ENCODE peak calls at places on chromosomes 2 and 18, in seven cellular contexts. P, Y, S, V, F, O and U are unnamed samples.

GRCh38 chr2:45237128-45237527 is 227.9 kb upstream of the SIX2 start:
- DNase-seq in P (no peak), Y (no peak), S (no peak), V (no peak), F (no peak), O (no peak), U (no peak)

GRCh38 chr2:228545041-228545440 is 363.6 kb upstream of the SPHKAP start:
- DNase-seq in P (no peak), Y (no peak), S (no peak), V (no peak), F (no peak), O (no peak), U (no peak)

GRCh38 chr2:172234716-172235661 is 132.3 kb upstream of the DLX2 start:
- DNase-seq in P (no peak), Y (no peak), S (peak), V (peak), F (peak), O (no peak), U (no peak)

GRCh38 chr2:126507425-126507867 is 148.5 kb upstream of the GYPC start:
- DNase-seq in P (no peak), Y (no peak), S (no peak), V (no peak), F (no peak), O (no peak), U (no peak)

GRCh38 chr2:8918412-8918811 is 81.0 kb upstream of the KIDINS220 start:
- DNase-seq in P (no peak), Y (no peak), S (no peak), V (no peak), F (no peak), O (no peak), U (no peak)

GRCh38 chr2:34025196-34025595 is 426.1 kb upstream of the FAM98A start:
- DNase-seq in P (no peak), Y (no peak), S (no peak), V (no peak), F (no peak), O (no peak), U (no peak)

GRCh38 chr2:231640646-231641111 is 48.0 kb downstream of the TEX44 start:
- DNase-seq in P (no peak), Y (peak), S (no peak), V (peak), F (no peak), O (no peak), U (no peak)

GRCh38 chr2:84792856-84793522 is 87.9 kb downstream of the TRABD2A start:
- DNase-seq in P (no peak), Y (no peak), S (no peak), V (no peak), F (no peak), O (no peak), U (no peak)

GRCh38 chr18:76468345-76469275 is 26.4 kb downstream of the ZNF516 start:
- DNase-seq in P (no peak), Y (no peak), S (no peak), V (no peak), F (no peak), O (no peak), U (no peak)

GRCh38 chr2:157876771-157877108 is 610 bp upstream of the ACVR1 start:
- DNase-seq in P (no peak), Y (no peak), S (no peak), V (no peak), F (no peak), O (no peak), U (no peak)

GRCh38 chr2:157875720-157876065 is 437 bp downstream of the ACVR1 start:
- DNase-seq in P (no peak), Y (peak), S (peak), V (peak), F (peak), O (no peak), U (peak)

GRCh38 chr2:157876066-157876770 is at the start of gene ACVR1:
- DNase-seq in P (no peak), Y (peak), S (peak), V (peak), F (peak), O (peak), U (peak)

GRCh38 chr2:157874997-157875719 is 972 bp downstream of the ACVR1 start:
- DNase-seq in P (no peak), Y (peak), S (peak), V (peak), F (peak), O (no peak), U (peak)

DNA sequence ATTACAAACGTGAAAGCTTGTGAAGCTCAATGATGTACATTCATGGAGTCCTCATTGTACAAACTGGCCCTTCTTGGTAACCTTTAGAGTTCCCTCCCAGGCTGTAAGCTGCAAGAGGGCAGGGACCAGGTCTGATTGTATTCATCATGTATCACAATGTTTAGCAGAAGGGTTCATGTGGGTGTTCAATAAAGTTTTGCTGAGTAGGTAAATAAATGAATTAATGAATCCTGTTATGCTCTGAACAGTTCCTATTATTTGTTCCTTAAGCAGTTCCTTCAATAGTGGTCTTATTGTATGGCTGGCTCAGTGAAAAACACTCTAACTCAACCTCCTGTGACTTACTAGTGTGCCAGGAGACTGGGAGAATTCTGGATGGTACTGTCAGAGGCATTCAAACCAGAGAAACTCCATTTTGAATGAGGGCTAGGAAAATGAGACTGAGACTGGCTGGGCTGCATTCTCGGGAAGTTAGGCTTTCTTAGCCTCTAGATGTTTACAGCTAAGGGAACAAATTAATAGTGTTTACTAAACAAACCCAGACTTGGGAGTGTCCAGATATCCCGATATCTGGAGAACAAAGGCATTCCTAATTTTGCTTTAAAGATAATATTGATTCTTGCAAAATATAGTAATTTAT is 1.8 kb upstream of the ACVR1 start:
- DNase-seq in P (no peak), Y (no peak), S (no peak), V (no peak), F (no peak), O (no peak), U (no peak)
- H3K4me3 ChIP-seq in P (no peak), Y (no peak), S (no peak), V (no peak), F (no peak), O (no peak), U (no peak)

DNA sequence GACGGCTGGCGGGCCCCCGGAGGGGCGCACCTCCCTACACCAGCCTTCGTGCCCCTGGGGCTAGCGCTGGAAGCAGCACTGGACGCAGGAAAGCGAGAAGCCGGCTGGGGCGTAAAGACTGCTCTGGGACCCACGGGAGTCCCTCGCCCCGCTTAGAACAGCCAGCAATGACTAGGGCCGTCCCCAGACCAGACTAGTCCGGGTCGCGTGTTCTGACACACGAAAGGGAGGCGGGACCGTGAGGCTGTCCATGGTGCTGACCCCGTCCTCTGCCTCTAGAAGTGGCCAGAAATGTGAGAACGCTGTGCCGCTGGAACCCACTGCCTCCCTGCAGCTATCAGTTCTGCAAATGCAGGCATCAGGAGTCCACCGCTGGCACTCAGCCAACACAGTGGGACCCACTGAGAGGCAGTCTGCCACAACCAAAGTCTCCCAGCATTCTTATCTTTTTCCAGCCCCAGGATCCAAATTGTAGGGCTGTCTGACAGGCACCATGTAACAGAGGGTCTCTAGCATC is at the start of gene UCN:
- DNase-seq in P (no peak), Y (no peak), S (peak), V (peak), F (peak), O (no peak), U (peak)
- H3K4me3 ChIP-seq in P (no peak), Y (no peak), S (no peak), V (no peak), F (peak), O (no peak), U (no peak)

GRCh38 chr2:241943209-241943850 is 73.8 kb downstream of the RTP5 start:
- DNase-seq in P (no peak), Y (no peak), S (no peak), V (no peak), F (peak), O (no peak), U (no peak)
- H3K4me3 ChIP-seq in P (no peak), Y (no peak), S (no peak), V (no peak), F (no peak), O (no peak), U (no peak)

DNA sequence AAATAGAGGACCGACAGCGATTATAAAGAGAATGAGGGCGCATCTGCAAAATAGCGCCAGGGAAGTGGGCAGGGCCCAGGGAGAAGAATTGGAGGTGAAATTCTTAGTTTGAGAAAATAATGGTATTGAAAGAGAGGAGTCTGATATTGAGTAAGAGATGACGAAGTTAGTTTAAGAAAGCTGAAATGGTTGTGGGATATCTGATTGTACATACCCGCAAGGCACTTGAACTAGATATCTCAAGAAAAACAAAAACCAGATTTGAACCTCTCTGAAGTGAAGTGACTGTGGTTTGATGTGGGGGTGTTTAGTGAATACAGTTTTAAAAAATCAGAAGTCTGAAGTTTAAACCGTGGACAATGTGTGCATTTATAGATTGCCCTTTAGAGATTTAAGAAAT is 38.9 kb downstream of the ZNF532 start:
- DNase-seq in P (no peak), Y (no peak), S (no peak), V (no peak), F (peak), O (no peak), U (no peak)
- H3K4me3 ChIP-seq in P (no peak), Y (no peak), S (no peak), V (no peak), F (no peak), O (no peak), U (no peak)

GRCh38 chr2:63057249-63058148 is 6.9 kb downstream of the OTX1 start:
- DNase-seq in P (no peak), Y (no peak), S (no peak), V (peak), F (peak), O (no peak), U (no peak)
- H3K4me3 ChIP-seq in P (peak), Y (no peak), S (no peak), V (no peak), F (no peak), O (no peak), U (no peak)

DNA sequence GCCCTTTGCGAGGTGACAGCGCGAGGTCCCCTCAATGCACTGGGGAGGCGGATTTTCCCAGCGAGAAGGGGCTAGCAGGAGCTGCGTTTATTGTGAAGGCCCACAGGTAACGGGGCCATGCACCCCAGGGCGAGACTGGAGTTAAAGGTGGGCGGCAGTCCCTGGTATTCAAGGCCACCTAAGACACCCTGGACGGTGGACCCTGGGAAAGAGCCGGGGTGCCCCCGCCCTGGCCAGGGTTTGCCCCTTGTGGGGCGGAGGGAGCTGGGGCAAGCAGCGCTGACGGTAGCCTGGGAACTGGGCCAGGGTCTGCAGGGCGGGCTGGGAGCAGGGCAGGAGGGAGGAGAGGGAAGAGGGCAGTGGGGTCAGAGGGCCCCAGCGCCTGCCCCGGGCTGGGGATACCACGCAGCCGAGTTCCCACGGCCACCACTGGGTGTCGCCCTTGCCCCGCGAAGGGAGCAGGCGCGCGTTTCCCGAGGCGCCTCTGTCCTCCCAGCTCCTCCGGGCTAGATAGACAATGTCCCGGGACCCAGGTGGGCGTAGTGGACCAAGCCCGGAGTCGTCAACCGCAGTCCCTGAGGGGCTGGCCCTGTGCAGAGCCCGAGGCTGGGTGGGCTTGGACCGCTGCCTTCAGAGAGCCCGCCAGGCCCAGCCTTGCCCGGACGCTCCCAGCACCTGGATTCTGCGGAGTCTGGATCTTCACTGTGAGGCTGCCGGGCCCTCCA is 80.2 kb downstream of the SMAD4 start:
- DNase-seq in P (no peak), Y (peak), S (peak), V (peak), F (peak), O (no peak), U (peak)
- H3K4me3 ChIP-seq in P (no peak), Y (no peak), S (no peak), V (no peak), F (no peak), O (no peak), U (no peak)

DNA sequence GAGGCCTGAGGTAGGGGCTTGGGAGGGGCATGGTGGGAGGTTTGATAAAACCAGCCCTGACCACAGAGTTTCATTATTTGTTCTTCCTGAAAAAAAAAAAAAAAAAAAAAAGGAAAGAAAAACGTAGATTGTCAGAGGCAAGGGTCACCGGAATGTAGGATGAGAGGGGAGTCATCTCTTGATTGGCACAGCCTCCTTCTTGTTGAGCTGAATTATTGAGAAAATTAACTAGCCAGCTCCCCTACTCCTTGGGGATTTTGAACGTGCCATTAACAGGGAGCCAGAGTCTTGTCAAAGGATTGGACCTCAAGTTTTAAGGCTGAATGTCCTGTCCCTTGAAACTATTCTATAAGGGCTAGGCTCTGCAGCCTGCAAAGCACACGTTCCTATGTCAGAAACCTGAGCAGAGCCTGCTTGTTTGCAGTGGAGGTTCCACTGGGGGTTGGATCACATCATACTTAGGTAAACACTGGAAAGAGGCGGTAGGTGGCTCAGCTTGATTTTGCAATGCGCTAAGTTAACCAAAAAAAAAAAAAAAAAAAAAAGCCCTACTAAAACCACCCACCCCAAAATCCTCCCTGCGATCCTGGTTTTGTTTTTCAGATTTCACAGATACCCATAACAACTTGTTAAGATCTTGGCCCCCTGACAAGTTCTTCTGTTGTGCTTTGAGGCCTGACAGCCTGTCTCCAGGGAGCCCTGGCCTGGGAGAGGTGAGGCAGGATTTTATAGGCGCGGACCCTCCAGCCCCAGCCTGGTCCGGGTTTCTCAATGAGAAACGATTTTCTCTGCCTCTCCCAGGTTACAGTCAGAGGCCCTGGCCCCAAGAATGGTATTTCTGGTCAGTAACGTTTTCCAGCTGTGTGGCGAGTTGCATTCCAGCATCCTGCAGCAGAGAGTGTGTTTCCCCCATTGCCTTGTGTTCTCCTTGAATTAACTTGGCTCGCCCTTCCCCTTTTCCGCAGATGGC is 2.5 kb downstream of the INHBB start:
- DNase-seq in P (no peak), Y (no peak), S (no peak), V (no peak), F (no peak), O (no peak), U (no peak)
- H3K4me3 ChIP-seq in P (no peak), Y (no peak), S (no peak), V (no peak), F (no peak), O (no peak), U (no peak)

GRCh38 chr18:63365909-63366269 is 1.1 kb downstream of the KDSR start:
- DNase-seq in P (no peak), Y (no peak), S (no peak), V (peak), F (no peak), O (no peak), U (no peak)

GRCh38 chr18:63366991-63367240 is at the start of gene KDSR:
- DNase-seq in P (no peak), Y (no peak), S (no peak), V (no peak), F (no peak), O (no peak), U (no peak)

GRCh38 chr18:63367241-63367953 is 391 bp upstream of the KDSR start:
- DNase-seq in P (peak), Y (peak), S (peak), V (peak), F (peak), O (peak), U (peak)

GRCh38 chr18:63366270-63366990 is 576 bp downstream of the KDSR start:
- DNase-seq in P (no peak), Y (peak), S (peak), V (peak), F (peak), O (no peak), U (peak)

DNA sequence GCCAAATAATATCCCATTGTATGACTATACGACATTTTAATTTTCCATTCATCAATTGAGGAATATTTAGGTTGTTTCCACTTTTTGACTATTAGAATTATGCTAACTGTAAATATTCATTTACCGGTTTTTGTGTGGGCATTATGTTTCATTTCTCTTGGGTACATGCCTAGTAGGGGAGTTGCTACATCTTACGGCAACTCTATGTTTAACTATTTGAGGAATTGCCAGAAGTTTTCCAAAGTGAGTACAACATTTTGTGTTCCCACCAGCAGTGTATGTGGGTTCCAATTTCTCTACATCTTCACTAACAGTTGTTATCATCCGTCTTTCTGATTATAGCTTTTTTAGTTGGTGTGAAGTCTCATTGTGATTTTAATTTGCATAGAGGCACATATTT is 1.6 kb upstream of the KDSR start:
- DNase-seq in P (no peak), Y (no peak), S (no peak), V (no peak), F (no peak), O (no peak), U (no peak)
- H3K4me3 ChIP-seq in P (no peak), Y (no peak), S (peak), V (no peak), F (no peak), O (no peak), U (no peak)